ENCODE peak calls at places on chromosomes 13 and 19, in five cellular contexts. P is bronchial epithelial cell, N is tibial nerve, Q is GM12864, T is thoracic aorta. H is an unnamed sample.

GRCh38 chr19:40921005-40921897 is 39.2 kb upstream of the CYP2A7 start:
- DNase-seq in P (peak; percentile 77), N (no peak), Q (no peak), T (no peak), H (no peak)

GRCh38 chr13:62302341-62302740 is 886.7 kb upstream of the PCDH20 start:
- DNase-seq in P (peak; percentile 17), N (no peak), Q (no peak), T (no peak), H (no peak)

GRCh38 chr19:46614114-46614701 is 10.7 kb downstream of the PTGIR start:
- DNase-seq in P (peak; percentile 52), N (peak; percentile 91), Q (no peak), T (no peak), H (peak; percentile 51)

GRCh38 chr13:90868321-90868920 is 479.1 kb upstream of the MIR17HG start:
- DNase-seq in P (peak; percentile 28), N (peak; percentile 44), Q (no peak), T (no peak), H (no peak)

GRCh38 chr19:46081928-46082727 is 41.3 kb upstream of the IGFL4 start:
- DNase-seq in P (peak; percentile 55), N (peak; percentile 21), Q (no peak), T (no peak), H (no peak)

GRCh38 chr19:55526216-55527196 is 10.4 kb downstream of the SBK2 start:
- DNase-seq in P (peak; percentile 35), N (no peak), Q (no peak), T (no peak), H (peak; percentile 16)

GRCh38 chr19:28667348-28667977 is 545.5 kb downstream of the UQCRFS1 start:
- DNase-seq in P (no peak), N (no peak), Q (no peak), T (no peak), H (no peak)

GRCh38 chr19:12939292-12939606 is 840 bp downstream of the CALR start:
- DNase-seq in P (no peak), N (no peak), Q (no peak), T (no peak), H (no peak)

GRCh38 chr13:37481858-37482227 is 116.7 kb downstream of the POSTN start:
- DNase-seq in P (no peak), N (no peak), Q (no peak), T (no peak), H (no peak)

GRCh38 chr13:55263045-55263444 is 1877.7 kb upstream of the PRR20A start:
- DNase-seq in P (no peak), N (no peak), Q (no peak), T (no peak), H (no peak)

GRCh38 chr19:769610-770009 is 18.7 kb downstream of the MISP start:
- DNase-seq in P (no peak), N (no peak), Q (no peak), T (no peak), H (no peak)

GRCh38 chr19:768424-768823 is 17.5 kb downstream of the MISP start:
- DNase-seq in P (peak; percentile 17), N (no peak), Q (no peak), T (no peak), H (peak; percentile 54)

GRCh38 chr19:772730-773436 is 22.0 kb downstream of the MISP start:
- DNase-seq in P (no peak), N (no peak), Q (no peak), T (no peak), H (no peak)

GRCh38 chr19:772043-772442 is 21.1 kb downstream of the MISP start:
- DNase-seq in P (no peak), N (no peak), Q (no peak), T (no peak), H (no peak)

GRCh38 chr19:771332-771785 is 20.4 kb downstream of the MISP start:
- DNase-seq in P (peak; percentile 21), N (no peak), Q (no peak), T (no peak), H (no peak)
- TF ChIP-seq CTCF in P (peak; percentile 62), N (peak; percentile 30), Q (peak; percentile 65), T (no peak), H (peak; percentile 62)

GRCh38 chr13:23871616-23872220 is 17.5 kb downstream of the MIPEP start:
- DNase-seq in P (peak; percentile 47), N (no peak), Q (no peak), T (no peak), H (no peak)
- TF ChIP-seq CTCF in P (peak; percentile 27), N (peak; percentile 48), Q (peak; percentile 31), T (peak; percentile 62), H (peak; percentile 37)

DNA sequence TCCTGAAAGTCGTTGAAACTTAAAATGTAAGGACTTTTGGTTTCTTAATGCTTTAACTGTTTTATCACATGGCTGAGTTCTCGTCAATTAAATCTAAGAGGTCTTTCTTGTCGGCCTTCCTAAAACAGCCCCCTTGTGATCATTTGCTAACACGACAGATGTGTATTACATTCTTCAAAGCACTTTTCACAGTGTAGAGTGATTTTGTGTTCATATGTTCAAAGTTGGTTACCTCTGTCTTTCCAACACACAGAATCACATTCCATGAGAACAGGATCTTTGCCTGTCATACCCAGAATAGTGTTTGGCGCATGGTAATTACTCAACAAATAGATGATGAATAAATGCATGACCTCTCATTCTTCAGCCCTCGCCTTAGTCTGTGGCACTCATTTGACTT is 1.1 kb downstream of the GTF2F2 start:
- DNase-seq in P (peak; percentile 41), N (no peak), Q (no peak), T (no peak), H (no peak)
- TF ChIP-seq CTCF in P (peak; percentile 15), N (no peak), Q (no peak), T (no peak), H (peak; percentile 13)

GRCh38 chr13:76672422-76672821 is 213.8 kb downstream of the KCTD12 start:
- DNase-seq in P (peak; percentile 76), N (no peak), Q (no peak), T (no peak), H (no peak)
- TF ChIP-seq CTCF in P (no peak), N (no peak), Q (no peak), T (no peak), H (no peak)

GRCh38 chr19:4896372-4896771 is 6.3 kb downstream of the ARRDC5 start:
- DNase-seq in P (peak; percentile 65), N (no peak), Q (no peak), T (no peak), H (no peak)
- TF ChIP-seq CTCF in P (no peak), N (no peak), Q (no peak), T (no peak), H (no peak)

GRCh38 chr13:101473458-101473857 is 21.0 kb downstream of the ITGBL1 start:
- DNase-seq in P (peak; percentile 76), N (no peak), Q (no peak), T (no peak), H (peak; percentile 60)

GRCh38 chr13:101475536-101475935 is 23.1 kb downstream of the ITGBL1 start:
- DNase-seq in P (no peak), N (no peak), Q (no peak), T (no peak), H (no peak)

DNA sequence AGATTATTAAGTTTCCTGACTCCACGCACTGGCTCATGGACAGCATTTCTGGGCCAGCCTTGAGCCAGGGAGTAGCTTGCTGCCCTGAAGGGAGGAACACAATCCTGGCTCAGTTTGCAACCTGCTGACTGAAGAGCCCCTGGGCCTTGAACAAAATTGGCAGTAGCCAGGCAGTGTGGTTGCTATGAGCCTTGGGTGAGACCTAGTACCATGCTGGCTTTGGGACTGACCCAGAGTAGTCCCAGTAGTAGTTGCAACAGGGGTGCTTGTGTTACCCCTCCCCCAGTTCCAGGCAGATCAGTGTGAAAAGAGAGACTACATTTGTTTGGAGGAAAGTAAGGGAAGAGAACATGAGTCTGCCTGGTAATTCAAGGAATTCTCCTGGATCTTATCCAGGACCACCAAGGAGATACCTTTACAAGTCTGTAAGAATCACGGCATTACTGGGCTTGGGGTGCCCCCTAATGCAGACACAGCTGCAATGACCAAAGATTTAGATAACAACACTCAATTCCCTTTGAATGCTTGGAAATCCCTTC is 22.0 kb downstream of the ITGBL1 start:
- DNase-seq in P (no peak), N (peak; percentile 42), Q (no peak), T (no peak), H (peak; percentile 61)
- TF ChIP-seq CTCF in P (peak; percentile 20), N (no peak), Q (peak; percentile 15), T (peak; percentile 8), H (peak; percentile 46)

DNA sequence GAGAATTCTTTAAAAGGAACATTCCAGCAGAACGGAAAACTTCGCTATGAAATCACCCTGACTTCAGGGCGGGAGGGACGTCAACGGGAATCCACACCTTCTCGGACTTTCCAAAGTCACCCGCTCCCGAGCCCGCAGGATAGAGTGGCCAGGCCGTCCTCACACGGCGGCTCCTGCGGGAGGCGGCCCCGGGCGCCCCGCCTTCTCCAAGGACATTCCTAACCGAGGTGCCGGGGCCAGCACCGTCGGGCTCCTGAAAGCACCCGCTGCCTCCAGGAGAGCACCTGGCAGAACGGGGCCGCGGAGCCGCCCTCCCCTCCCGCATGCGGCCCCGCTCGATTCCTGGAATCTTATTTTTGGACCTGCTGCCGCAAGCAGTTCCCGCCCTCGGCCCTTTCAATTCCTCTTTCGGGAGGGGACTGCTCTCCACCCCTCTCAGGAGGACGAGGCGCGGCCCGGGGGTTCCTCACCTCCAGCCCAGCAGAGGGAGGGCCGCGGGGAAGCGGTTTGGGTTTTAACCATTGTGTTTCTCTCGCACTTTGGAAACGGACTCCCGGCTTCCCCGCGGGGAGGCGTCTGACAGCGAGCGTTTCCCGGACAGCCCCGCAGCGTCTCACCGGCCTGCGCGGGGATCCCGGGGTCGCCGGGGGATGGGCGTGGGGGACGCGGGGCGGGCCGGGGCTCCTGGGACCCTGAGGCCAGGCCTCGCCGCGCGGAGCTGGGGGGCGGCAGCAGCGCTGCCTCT is 938 bp downstream of the GAS6 start:
- DNase-seq in P (no peak), N (no peak), Q (no peak), T (no peak), H (no peak)
- TF ChIP-seq CTCF in P (no peak), N (no peak), Q (no peak), T (no peak), H (peak; percentile 17)

GRCh38 chr19:5563008-5563431 is 4.7 kb downstream of the TINCR start:
- DNase-seq in P (no peak), N (no peak), Q (no peak), T (no peak), H (no peak)
- TF ChIP-seq CTCF in P (no peak), N (no peak), Q (no peak), T (no peak), H (no peak)

GRCh38 chr13:73704587-73704986 is 429.6 kb downstream of the KLF12 start:
- DNase-seq in P (no peak), N (no peak), Q (no peak), T (no peak), H (no peak)
- TF ChIP-seq CTCF in P (no peak), N (no peak), Q (no peak), T (no peak), H (no peak)

GRCh38 chr13:113920173-113920572 is 53.7 kb downstream of the C13orf46 start:
- DNase-seq in P (no peak), N (no peak), Q (no peak), T (no peak), H (no peak)
- TF ChIP-seq CTCF in P (no peak), N (no peak), Q (no peak), T (no peak), H (no peak)

H was measured in AG09319.